ENCODE peak calls at places on chromosomes 6 and 20, in seven cellular contexts. Y, M, K, Z, T, C and G are unnamed samples.

GRCh38 chr20:47353224-47353696 is 3.2 kb downstream of the ZMYND8 start:
- DNase-seq in Y (no peak), M (no peak), T (no peak), C (no peak), Z (no peak), K (no peak), G (no peak)

GRCh38 chr6:105873256-105873704 is 212.9 kb upstream of the PRDM1 start:
- DNase-seq in K (no peak), T (no peak), M (no peak), Y (no peak), C (no peak), Z (no peak), G (no peak)

GRCh38 chr6:75201901-75202672 is 3.8 kb downstream of the COL12A1 start:
- DNase-seq in M (no peak), C (no peak), T (peak; percentile 70), K (no peak), Y (peak; percentile 19), Z (no peak), G (no peak)

GRCh38 chr20:34736106-34736505 is 32.0 kb downstream of the TP53INP2 start:
- DNase-seq in Z (no peak), T (no peak), C (no peak), M (no peak), Y (no peak), K (no peak), G (no peak)

GRCh38 chr6:20712011-20712410 is 177.8 kb downstream of the CDKAL1 start:
- DNase-seq in C (no peak), M (no peak), K (no peak), T (no peak), Z (no peak), Y (no peak), G (no peak)

GRCh38 chr6:148251286-148251685 is 91.4 kb upstream of the SASH1 start:
- DNase-seq in Y (no peak), M (no peak), C (no peak), K (peak; percentile 87), Z (no peak), T (no peak), G (peak; percentile 88)

GRCh38 chr6:101393291-101394251 is at the start of gene GRIK2:
- DNase-seq in Z (no peak), M (peak; percentile 73), C (no peak), Y (no peak), K (no peak), T (peak; percentile 75), G (no peak)

GRCh38 chr20:16709017-16709416 is 20.8 kb upstream of the SNRPB2 start:
- DNase-seq in K (no peak), C (no peak), Z (no peak), Y (peak; percentile 6), M (no peak), T (no peak), G (no peak)

GRCh38 chr6:100335999-100336398 is 128.7 kb downstream of the SIM1 start:
- DNase-seq in T (no peak), Z (no peak), C (no peak), K (peak; percentile 23), M (no peak), Y (no peak), G (no peak)

GRCh38 chr6:3259491-3259958 is 778 bp downstream of the PSMG4 start:
- DNase-seq in K (peak; percentile 35), T (peak; percentile 57), Z (no peak), C (peak; percentile 8), Y (peak; percentile 42), M (peak; percentile 67), G (no peak)

GRCh38 chr20:2742934-2743559 is 50.5 kb downstream of the EBF4 start:
- DNase-seq in T (peak; percentile 88), C (peak; percentile 64), Y (peak; percentile 56), Z (peak; percentile 63), K (peak; percentile 47), M (peak; percentile 88), G (peak; percentile 36)

GRCh38 chr6:141607956-141608355 is 524.8 kb upstream of the GJE1 start:
- DNase-seq in Z (no peak), M (no peak), T (no peak), C (no peak), K (peak; percentile 1), Y (no peak), G (no peak)

GRCh38 chr6:10510592-10511367 is 10.4 kb upstream of the GCNT2 start:
- DNase-seq in M (peak; percentile 76), Z (no peak), T (peak; percentile 79), Y (peak; percentile 40), K (peak; percentile 44), C (no peak), G (peak; percentile 68)

GRCh38 chr20:49214546-49214945 is 4.7 kb upstream of the DDX27 start:
- DNase-seq in Z (no peak), T (no peak), C (no peak), M (no peak), K (no peak), Y (no peak), G (no peak)

GRCh38 chr6:123965894-123966293 is 162.2 kb downstream of the NKAIN2 start:
- DNase-seq in C (no peak), Y (no peak), Z (no peak), M (peak; percentile 17), T (peak; percentile 67), K (no peak), G (peak; percentile 78)

GRCh38 chr6:21414065-21414464 is 179.5 kb upstream of the SOX4 start:
- DNase-seq in T (no peak), K (no peak), Z (no peak), C (no peak), Y (no peak), M (no peak), G (no peak)

GRCh38 chr6:95071464-95071863 is 505.9 kb upstream of the MANEA start:
- DNase-seq in M (no peak), K (no peak), T (no peak), Z (no peak), Y (no peak), C (no peak), G (no peak)

GRCh38 chr20:23160536-23161243 is 74.6 kb upstream of the CD93 start:
- DNase-seq in Z (no peak), K (peak; percentile 55), C (no peak), M (no peak), T (peak; percentile 38), Y (no peak), G (no peak)

GRCh38 chr6:135310291-135310690 is 129.2 kb downstream of the MYB start:
- DNase-seq in K (no peak), Y (no peak), T (no peak), Z (no peak), M (no peak), C (no peak), G (peak; percentile 42)